ENCODE peak calls at places on chromosomes 12 and 14, in seven cellular contexts. T is adipocyte; O is CD8-positive, alpha-beta memory T cell; C is cardiac muscle cell; Z is naive thymus-derived CD4-positive, alpha-beta T cell; S is tibial artery; F is left lung. Q is an unnamed sample.

GRCh38 chr14:68785817-68786490 is 6.9 kb downstream of the ZFP36L1 start:
- DNase-seq in T (peak; percentile 39), O (peak; percentile 57), C (no peak), Z (peak; percentile 59), S (no peak), F (no peak), Q (no peak)

GRCh38 chr14:104096751-104097700 is 11.5 kb downstream of the ASPG start:
- DNase-seq in T (peak; percentile 7), O (no peak), C (no peak), Z (no peak), S (no peak), F (peak; percentile 71), Q (no peak)

GRCh38 chr12:41061189-41061588 is 126.9 kb upstream of the PDZRN4 start:
- DNase-seq in T (no peak), O (no peak), C (no peak), Z (no peak), S (no peak), F (no peak), Q (no peak)

GRCh38 chr12:113333877-113334785 is 778 bp downstream of the SLC8B1 start:
- DNase-seq in T (no peak), O (peak; percentile 13), C (no peak), Z (peak; percentile 36), S (no peak), F (peak; percentile 87), Q (no peak)

GRCh38 chr12:108603743-108604142 is 5.9 kb upstream of the TMEM119 start:
- DNase-seq in T (no peak), O (no peak), C (no peak), Z (no peak), S (no peak), F (no peak), Q (no peak)

GRCh38 chr14:104087981-104088850 is 2.7 kb downstream of the ASPG start:
- DNase-seq in T (no peak), O (no peak), C (no peak), Z (no peak), S (peak; percentile 54), F (no peak), Q (no peak)

GRCh38 chr14:72782817-72783216 is 111.1 kb downstream of the DPF3 start:
- DNase-seq in T (no peak), O (no peak), C (no peak), Z (no peak), S (no peak), F (no peak), Q (no peak)

GRCh38 chr12:115763982-115764621 is 513.4 kb downstream of the MED13L start:
- DNase-seq in T (no peak), O (no peak), C (no peak), Z (no peak), S (no peak), F (no peak), Q (no peak)

GRCh38 chr12:9711664-9712063 is 21.2 kb downstream of the CLECL1 start:
- DNase-seq in T (no peak), O (no peak), C (peak; percentile 43), Z (no peak), S (no peak), F (no peak), Q (no peak)

GRCh38 chr12:93847517-93848452 is 170.6 kb downstream of the CRADD start:
- DNase-seq in T (no peak), O (no peak), C (no peak), Z (no peak), S (no peak), F (no peak), Q (no peak)

GRCh38 chr12:97022831-97023230 is 115.8 kb downstream of the NEDD1 start:
- DNase-seq in T (no peak), O (no peak), C (no peak), Z (no peak), S (no peak), F (no peak), Q (no peak)

GRCh38 chr14:49173765-49174373 is 412.3 kb downstream of the RPS29 start:
- DNase-seq in T (peak; percentile 62), O (no peak), C (peak; percentile 74), Z (no peak), S (no peak), F (no peak), Q (peak; percentile 41)

GRCh38 chr12:107139787-107140186 is 46.4 kb upstream of the CRY1 start:
- DNase-seq in T (no peak), O (no peak), C (no peak), Z (no peak), S (no peak), F (no peak), Q (no peak)

GRCh38 chr12:47882796-47883546 is 21.8 kb downstream of the VDR start:
- DNase-seq in T (peak; percentile 12), O (no peak), C (no peak), Z (no peak), S (no peak), F (peak; percentile 88), Q (no peak)

GRCh38 chr12:130127527-130127908 is 34.7 kb upstream of the FZD10 start:
- DNase-seq in T (no peak), O (no peak), C (no peak), Z (no peak), S (peak; percentile 85), F (no peak), Q (peak; percentile 36)

DNA sequence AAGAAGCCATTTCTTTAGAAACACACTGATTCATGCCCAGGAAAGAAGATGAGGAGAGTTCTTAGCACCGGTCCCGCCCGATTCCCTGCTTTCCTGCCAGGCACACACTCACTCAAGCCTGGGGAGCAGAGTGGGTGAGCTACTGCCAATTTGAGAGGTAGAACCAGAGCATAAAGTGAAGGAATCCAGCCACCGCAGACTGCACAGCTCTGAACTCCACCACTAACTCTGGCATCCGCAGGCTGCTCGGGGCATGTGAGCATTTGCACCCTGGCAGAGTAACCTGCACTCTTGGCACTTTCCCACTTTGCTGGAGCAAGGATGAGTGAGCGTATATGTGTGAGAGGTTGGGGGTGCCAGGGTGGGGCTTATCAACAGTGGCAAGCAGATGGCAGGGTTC is 4.0 kb upstream of the SYNDIG1L start:
- DNase-seq in T (no peak), O (no peak), C (no peak), Z (no peak), S (peak; percentile 44), F (no peak), Q (no peak)
- H3K27me3 ChIP-seq in T (peaks cover 56% of the 10 kb centered on the region), O (peaks cover 8% of the 10 kb centered on the region), C (peaks cover 9% of the 10 kb centered on the region), Z (peaks cover 9% of the 10 kb centered on the region), S (no peaks in the 10 kb centered on the region), F (no peaks in the 10 kb centered on the region), Q (peaks cover 3% of the 10 kb centered on the region)

GRCh38 chr12:89247962-89248361 is 104.3 kb downstream of the DUSP6 start:
- DNase-seq in T (peak; percentile 50), O (no peak), C (no peak), Z (no peak), S (no peak), F (no peak), Q (no peak)

GRCh38 chr12:89243786-89244185 is 108.5 kb downstream of the DUSP6 start:
- DNase-seq in T (no peak), O (no peak), C (no peak), Z (no peak), S (no peak), F (no peak), Q (no peak)

GRCh38 chr12:89247541-89247942 is 104.8 kb downstream of the DUSP6 start:
- DNase-seq in T (no peak), O (no peak), C (no peak), Z (no peak), S (no peak), F (no peak), Q (no peak)

GRCh38 chr12:89244536-89244935 is 107.8 kb downstream of the DUSP6 start:
- DNase-seq in T (no peak), O (peak; percentile 24), C (no peak), Z (peak; percentile 34), S (no peak), F (no peak), Q (no peak)

GRCh38 chr12:89245090-89245489 is 107.2 kb downstream of the DUSP6 start:
- DNase-seq in T (no peak), O (peak; percentile 69), C (no peak), Z (peak; percentile 71), S (no peak), F (no peak), Q (no peak)
- H3K4me3 ChIP-seq in T (no peak overlapping the region), O (peak overlapping the region; percentile 15), C (no peak overlapping the region), Z (peak overlapping the region; percentile 23), S (no peak overlapping the region), F (no peak overlapping the region), Q (no peak overlapping the region)

GRCh38 chr14:29925736-29926135 is 1.9 kb downstream of the PRKD1 start:
- DNase-seq in T (peak; percentile 36), O (no peak), C (no peak), Z (no peak), S (no peak), F (no peak), Q (no peak)
- H3K27me3 ChIP-seq in T (no peaks in the 10 kb centered on the region), O (peaks cover 6% of the 10 kb centered on the region), C (no peaks in the 10 kb centered on the region), Z (no peaks in the 10 kb centered on the region), S (no peaks in the 10 kb centered on the region), F (no peaks in the 10 kb centered on the region), Q (no peaks in the 10 kb centered on the region)

DNA sequence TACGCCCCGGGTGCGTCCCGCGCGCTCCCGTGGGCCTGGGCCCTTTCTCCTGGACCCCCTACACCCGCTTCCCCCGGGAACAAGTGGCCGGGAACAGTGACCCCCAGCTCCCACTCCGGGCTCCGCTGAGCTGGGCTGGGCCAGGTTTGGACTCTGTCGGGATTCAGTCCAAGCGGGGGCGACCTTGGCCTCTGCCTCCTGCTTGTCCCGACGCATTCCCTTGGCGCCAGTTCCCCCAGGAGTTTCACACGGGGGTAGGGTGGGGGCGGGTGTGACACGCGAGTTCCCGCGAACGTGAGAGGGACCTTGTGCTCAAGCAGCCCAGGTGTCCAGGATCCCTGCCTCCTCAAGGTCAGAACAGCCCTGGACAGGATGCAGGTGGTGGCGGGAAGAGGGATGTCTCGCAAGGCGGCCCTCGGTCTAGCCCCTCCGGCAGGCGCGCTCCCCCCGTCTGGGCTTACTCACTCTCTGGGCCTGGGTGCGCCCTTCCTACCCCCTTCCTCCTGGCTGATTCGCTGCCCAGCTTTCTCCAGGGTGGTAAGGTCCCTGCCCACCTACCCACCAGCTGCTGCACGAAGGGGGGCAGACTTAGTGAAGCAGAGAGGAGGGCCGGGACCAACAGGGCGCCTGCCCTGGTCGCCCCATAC is 771 bp downstream of the CRIP2 start:
- DNase-seq in T (no peak), O (no peak), C (no peak), Z (no peak), S (peak; percentile 88), F (no peak), Q (peak; percentile 83)
- H3K4me3 ChIP-seq in T (peak overlapping the region; percentile 70), O (no peak overlapping the region), C (peak overlapping the region; percentile 95), Z (no peak overlapping the region), S (peak overlapping the region; percentile 76), F (peak overlapping the region; percentile 59), Q (peak overlapping the region; percentile 68)